ENCODE peak calls at places on chromosomes 16 and 17, in four cellular contexts. I, W, K and S are unnamed samples.

GRCh38 chr17:42260318-42260717 is 15.9 kb downstream of the STAT5B start:
- DNase-seq in I (no peak), W (no peak), K (no peak), S (no peak)

GRCh38 chr16:56012479-56012811 is 137.3 kb upstream of the CES5A start:
- DNase-seq in I (no peak), W (no peak), K (no peak), S (no peak)

GRCh38 chr16:743794-744500 is 3.1 kb upstream of the CIAO3 start:
- DNase-seq in W (no peak), I (no peak), K (no peak), S (no peak)

GRCh38 chr16:76959166-76959565 is 231.8 kb upstream of the MON1B start:
- DNase-seq in W (no peak), I (no peak), K (no peak), S (no peak)

GRCh38 chr17:77107506-77108433 is 33.0 kb upstream of the SEC14L1 start:
- DNase-seq in K (no peak), I (no peak), W (no peak), S (no peak)

GRCh38 chr17:28206292-28206691 is 112.7 kb upstream of the TMEM97 start:
- DNase-seq in K (no peak), W (no peak), I (no peak), S (no peak)

GRCh38 chr17:30952645-30953393 is 18.0 kb upstream of the RNF135 start:
- DNase-seq in K (no peak), W (no peak), I (no peak), S (no peak)

GRCh38 chr17:57930239-57930638 is 25.0 kb downstream of the CUEDC1 start:
- DNase-seq in W (no peak), K (no peak), I (no peak), S (no peak)

GRCh38 chr16:85361441-85362118 is 249.3 kb upstream of the CIBAR2 start:
- DNase-seq in K (no peak), I (no peak), W (no peak), S (no peak)

GRCh38 chr17:78759203-78759968 is 22.7 kb downstream of the CYTH1 start:
- DNase-seq in W (peak; percentile 50), K (no peak), I (peak; percentile 56), S (peak; percentile 28)

GRCh38 chr17:50837980-50838954 is 2.9 kb downstream of the WFIKKN2 start:
- DNase-seq in W (no peak), I (no peak), K (peak; percentile 44), S (no peak)

GRCh38 chr16:16014329-16015224 is 65.2 kb downstream of the ABCC1 start:
- DNase-seq in K (no peak), W (no peak), I (no peak), S (no peak)

GRCh38 chr16:67663151-67663876 is 2.6 kb downstream of the PARD6A start:
- DNase-seq in W (no peak), K (no peak), I (peak; percentile 41), S (no peak)

GRCh38 chr17:28661635-28662526 is at the start of the genes SDF2 and SUPT6H:
- DNase-seq in I (peak; percentile 97), W (peak; percentile 86), K (peak; percentile 92), S (peak; percentile 80)

GRCh38 chr16:63302841-63303240 is 1266.6 kb upstream of the CDH8 start:
- DNase-seq in I (no peak), W (no peak), K (no peak), S (peak; percentile 65)

GRCh38 chr16:48612621-48613020 is 2.6 kb upstream of the N4BP1 start:
- DNase-seq in I (no peak), W (no peak), K (no peak), S (no peak)